ENCODE peak calls at places on chromosomes 4 and X, in nine cellular contexts. V, Y, P, N, L, S, K, E and O are unnamed samples.

GRCh38 chr4:72770708-72771107 is 201.7 kb upstream of the ADAMTS3 start:
- DNase-seq in Y (peak), N (no peak), L (no peak), P (no peak), V (no peak), S (no peak), E (no peak), K (no peak), O (no peak)

GRCh38 chrX:116240446-116240845 is 69.9 kb downstream of the AGTR2 start:
- DNase-seq in P (no peak), L (no peak), N (no peak), S (no peak), Y (no peak), E (no peak), V (no peak), K (no peak), O (no peak)

GRCh38 chr4:82138376-82138775 is 235.4 kb downstream of the HNRNPD start:
- DNase-seq in V (no peak), E (no peak), L (no peak), P (no peak), Y (no peak), K (no peak), S (no peak), N (no peak), O (no peak)

GRCh38 chrX:28498658-28499057 is 88.6 kb upstream of the IL1RAPL1 start:
- DNase-seq in V (no peak), Y (no peak), K (no peak), E (no peak), S (no peak), P (no peak), N (no peak), L (no peak), O (no peak)

GRCh38 chrX:2629316-2630168 is 61.6 kb upstream of the CD99 start:
- DNase-seq in Y (no peak), K (no peak), N (no peak), L (peak), S (no peak), V (no peak), E (no peak), P (no peak), O (no peak)

GRCh38 chr4:107392951-107393350 is 327.1 kb downstream of the PAPSS1 start:
- DNase-seq in P (no peak), E (no peak), K (peak), N (no peak), L (peak), V (no peak), S (no peak), Y (no peak), O (no peak)

GRCh38 chr4:172809319-172809718 is 359.3 kb upstream of the GALNT7 start:
- DNase-seq in V (peak), E (no peak), N (no peak), Y (no peak), K (no peak), P (no peak), S (peak), L (no peak), O (no peak)

GRCh38 chr4:47945930-47946726 is 31.7 kb upstream of the NFXL1 start:
- DNase-seq in K (no peak), Y (no peak), V (no peak), P (no peak), L (no peak), N (no peak), S (no peak), E (no peak), O (no peak)

GRCh38 chrX:155767101-155767878 is 113.9 kb upstream of the VAMP7 start:
- DNase-seq in V (peak), E (peak), S (peak), N (peak), P (peak), L (no peak), K (peak), Y (peak), O (no peak)

DNA sequence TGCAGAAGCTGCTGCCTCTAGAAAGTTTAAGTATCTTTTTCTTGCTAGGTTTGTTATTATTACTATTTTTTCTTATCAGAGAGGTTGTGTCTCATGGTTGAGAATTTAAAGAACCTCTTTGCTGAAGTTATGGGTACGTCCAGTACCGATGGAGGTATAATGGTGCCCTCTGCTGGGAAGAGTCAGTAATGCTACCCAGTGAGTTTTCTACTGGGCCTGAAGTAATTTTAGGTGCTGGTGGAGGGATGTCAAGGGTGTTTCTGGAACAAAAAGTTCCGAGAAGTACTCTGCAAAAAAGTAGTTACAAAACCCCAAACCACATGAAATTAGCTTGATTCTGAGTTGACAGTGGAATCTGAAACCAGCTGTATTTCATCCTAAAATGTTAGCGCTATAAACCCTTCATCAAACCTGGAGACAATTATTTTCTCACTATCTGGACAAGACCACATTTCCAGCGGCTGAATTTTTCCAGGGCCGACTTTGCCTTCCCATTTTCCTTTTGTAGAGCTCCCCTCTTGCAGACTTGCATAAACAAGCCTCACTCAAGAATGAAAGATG is 102.5 kb upstream of the MID1 start:
- DNase-seq in S (peak), L (peak), Y (no peak), V (peak), N (peak), P (peak), K (peak), E (peak), O (no peak)
- TF ChIP-seq CTCF in S (peak), L (peak), Y (peak), V (peak), N (peak), P (peak), K (peak), E (peak), O (peak)

DNA sequence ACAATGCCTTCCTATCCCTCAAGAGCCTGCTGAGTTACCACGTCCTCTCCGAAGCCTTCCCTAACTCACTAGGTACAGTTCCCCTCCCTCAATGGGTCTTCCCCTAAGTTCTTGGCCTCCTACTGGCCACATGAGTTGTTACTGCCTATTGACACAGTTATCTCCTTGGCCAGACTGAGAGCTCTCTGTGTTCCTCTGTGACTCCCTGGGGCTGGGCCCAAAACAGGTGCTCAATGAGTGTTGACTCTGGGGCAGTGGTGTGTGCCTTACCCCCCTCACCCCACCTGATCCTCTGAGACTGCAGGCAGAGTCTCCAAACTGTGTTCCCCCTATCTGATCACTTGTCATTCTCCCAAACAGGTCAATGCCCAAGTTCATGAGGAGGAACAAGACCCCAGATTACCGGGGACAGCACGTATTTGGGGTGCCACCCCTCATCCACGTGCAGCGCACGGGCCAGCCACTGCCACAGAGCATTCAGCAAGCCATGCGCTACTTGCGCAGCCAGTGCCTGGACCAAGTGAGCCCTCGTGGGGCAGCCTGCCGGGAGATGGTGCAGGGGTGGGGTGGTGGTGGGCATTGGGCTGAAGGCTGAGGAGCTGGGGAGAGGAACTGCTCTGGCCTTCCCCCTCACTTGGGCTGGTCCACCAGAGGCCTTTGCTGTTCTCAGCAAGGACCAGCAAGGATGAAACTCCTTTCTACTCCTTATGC is 72.6 kb downstream of the STARD8 start:
- DNase-seq in Y (no peak), K (no peak), N (no peak), L (no peak), S (no peak), V (no peak), E (peak), P (peak), O (no peak)
- TF ChIP-seq CTCF in Y (no peak), K (peak), N (no peak), L (no peak), S (peak), V (peak), E (peak), P (peak), O (peak)

DNA sequence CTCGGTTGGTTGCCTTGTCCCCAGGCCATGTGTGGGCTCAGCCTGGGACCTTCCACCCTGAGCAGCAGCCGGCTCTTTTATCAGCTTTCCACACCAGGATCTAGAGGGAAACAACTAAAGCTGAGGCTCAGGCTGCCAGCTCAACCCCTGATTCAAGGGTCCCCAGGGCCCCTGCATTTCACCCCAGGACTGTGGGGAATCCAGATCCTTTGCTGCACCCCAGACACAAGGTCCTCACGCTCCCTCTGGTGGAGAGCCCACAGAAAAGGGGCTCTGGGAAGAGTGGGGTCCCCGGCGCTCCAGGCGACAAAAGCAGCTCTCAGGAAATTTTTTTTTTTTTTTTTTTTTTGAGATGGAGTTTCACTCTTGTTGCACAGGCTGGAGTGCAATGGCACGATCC is 64.3 kb downstream of the ZFYVE28 start:
- DNase-seq in V (no peak), S (no peak), Y (no peak), K (no peak), P (peak), L (no peak), N (peak), E (peak), O (no peak)
- TF ChIP-seq CTCF in V (no peak), S (peak), Y (peak), K (peak), P (peak), L (peak), N (no peak), E (no peak), O (peak)

GRCh38 chrX:24498975-24499374 is 33.9 kb downstream of the PDK3 start:
- DNase-seq in E (no peak), Y (no peak), K (no peak), S (no peak), N (no peak), P (peak), L (peak), V (no peak), O (no peak)

GRCh38 chrX:24495700-24496099 is 30.6 kb downstream of the PDK3 start:
- DNase-seq in N (no peak), P (no peak), K (no peak), Y (no peak), E (no peak), S (no peak), V (no peak), L (no peak), O (no peak)

GRCh38 chrX:24494544-24495113 is 29.5 kb downstream of the PDK3 start:
- DNase-seq in S (no peak), E (peak), N (no peak), K (peak), L (no peak), Y (peak), V (no peak), P (no peak), O (no peak)

GRCh38 chrX:24493740-24494543 is 28.9 kb downstream of the PDK3 start:
- DNase-seq in K (no peak), L (no peak), N (no peak), Y (no peak), V (no peak), E (no peak), P (no peak), S (no peak), O (no peak)

GRCh38 chrX:24498181-24498580 is 33.1 kb downstream of the PDK3 start:
- DNase-seq in Y (no peak), V (peak), K (no peak), E (peak), N (no peak), L (peak), P (peak), S (no peak), O (no peak)
- TF ChIP-seq CTCF in Y (no peak), V (no peak), K (no peak), E (peak), N (peak), L (peak), P (no peak), S (peak), O (peak)

GRCh38 chrX:32483534-32484136 is 727.7 kb downstream of the DMD start:
- DNase-seq in E (no peak), K (no peak), Y (no peak), S (no peak), N (no peak), V (no peak), L (no peak), P (peak), O (no peak)
- TF ChIP-seq CTCF in E (no peak), K (no peak), Y (no peak), S (peak), N (no peak), V (peak), L (no peak), P (no peak), O (peak)

GRCh38 chr4:102268355-102268754 is 76.9 kb downstream of the SLC39A8 start:
- DNase-seq in S (no peak), L (no peak), N (no peak), V (no peak), E (no peak), Y (no peak), P (no peak), K (no peak), O (no peak)

GRCh38 chr4:102259702-102260101 is 85.6 kb downstream of the SLC39A8 start:
- DNase-seq in Y (no peak), K (no peak), P (no peak), N (no peak), S (no peak), V (no peak), E (no peak), L (no peak), O (no peak)

GRCh38 chr4:102259081-102259480 is 86.2 kb downstream of the SLC39A8 start:
- DNase-seq in N (no peak), P (no peak), E (no peak), V (no peak), K (no peak), Y (no peak), S (no peak), L (no peak), O (no peak)

GRCh38 chr4:102263024-102263787 is 82.1 kb downstream of the SLC39A8 start:
- DNase-seq in S (no peak), N (no peak), Y (no peak), V (no peak), L (peak), P (peak), K (no peak), E (no peak), O (no peak)
- TF ChIP-seq CTCF in S (peak), N (peak), Y (peak), V (peak), L (peak), P (peak), K (peak), E (peak), O (peak)

GRCh38 chrX:134717698-134718328 is 59.5 kb upstream of the PLAC1 start:
- DNase-seq in E (no peak), Y (no peak), V (no peak), L (no peak), K (no peak), P (peak), N (no peak), S (no peak), O (no peak)

GRCh38 chrX:134716620-134717012 is 58.3 kb upstream of the PLAC1 start:
- DNase-seq in Y (no peak), V (no peak), E (no peak), N (no peak), K (no peak), P (no peak), S (no peak), L (no peak), O (no peak)

GRCh38 chrX:134715930-134716619 is 57.8 kb upstream of the PLAC1 start:
- DNase-seq in E (no peak), V (peak), N (no peak), K (no peak), Y (no peak), L (no peak), S (no peak), P (no peak), O (peak)

GRCh38 chrX:134721766-134722532 is 63.7 kb upstream of the PLAC1 start:
- DNase-seq in N (no peak), V (no peak), P (no peak), Y (no peak), L (no peak), S (no peak), K (no peak), E (no peak), O (no peak)

DNA sequence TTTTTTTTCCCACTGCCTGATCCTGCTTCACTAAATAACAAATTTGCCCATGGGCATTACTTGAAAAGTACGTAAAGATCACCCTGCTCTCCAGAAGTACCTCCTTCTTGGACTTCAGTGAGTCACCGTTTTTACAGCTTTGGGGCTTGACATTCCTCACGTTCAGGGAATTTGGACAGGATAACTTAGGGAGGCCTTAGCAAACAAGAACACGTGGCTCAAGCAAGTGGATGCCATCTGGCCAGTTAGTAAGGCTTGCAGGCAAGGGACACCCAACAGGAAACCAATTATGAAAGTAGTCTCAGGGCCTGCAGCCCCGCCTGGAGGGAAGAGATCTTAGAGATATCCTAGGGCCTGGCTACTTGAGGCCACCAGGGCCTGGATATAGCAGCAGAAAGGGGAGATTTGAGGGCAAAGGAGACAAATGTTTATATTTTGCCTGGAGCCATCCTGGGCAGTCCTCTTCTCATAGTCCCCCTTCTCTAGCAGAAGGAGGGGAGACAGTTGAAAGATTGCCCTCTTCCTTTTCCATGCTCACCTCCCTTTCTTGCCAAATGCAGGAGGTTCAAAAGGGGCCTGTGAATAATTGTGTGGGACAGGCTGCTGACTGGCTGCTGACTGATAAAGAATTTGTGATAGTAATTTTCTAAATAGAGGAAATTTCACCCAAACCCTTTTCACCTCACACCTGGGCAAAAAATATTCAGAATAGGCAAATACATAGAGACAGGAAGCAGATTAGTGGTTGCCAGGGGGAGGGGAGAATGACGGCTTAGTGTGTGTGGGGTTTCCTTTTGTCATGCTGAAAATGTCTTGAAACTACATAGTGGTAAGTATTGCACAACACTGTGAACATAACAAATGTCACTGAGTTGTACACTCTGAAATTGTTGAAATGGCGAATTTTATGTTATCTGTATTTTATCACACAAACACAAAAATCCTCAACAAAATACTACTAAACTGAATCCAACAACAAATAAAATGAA is 60.4 kb upstream of the PLAC1 start:
- DNase-seq in K (peak), P (peak), L (peak), E (peak), Y (peak), S (no peak), V (no peak), N (no peak), O (no peak)
- TF ChIP-seq CTCF in K (peak), P (no peak), L (no peak), E (no peak), Y (peak), S (no peak), V (no peak), N (no peak), O (no peak)

DNA sequence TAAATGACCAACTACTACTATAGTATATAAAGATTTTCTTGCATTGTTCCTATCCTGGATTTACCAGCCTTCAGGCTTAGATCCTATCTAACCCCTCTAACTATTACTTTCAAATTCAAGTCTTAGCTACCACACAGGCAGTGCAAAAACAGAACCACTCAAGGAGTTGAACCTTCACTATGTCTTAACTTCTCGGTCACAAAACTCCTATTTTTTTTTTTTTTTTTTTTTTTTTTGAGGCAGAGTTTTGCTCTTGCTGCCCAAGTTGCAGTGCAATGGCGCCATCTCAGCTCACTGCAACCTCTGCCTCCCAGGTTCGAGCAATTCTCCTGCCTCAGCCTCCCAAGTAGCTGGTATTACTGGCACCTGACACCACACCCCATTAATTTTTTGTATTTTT is 6.3 kb upstream of the FAM200B start:
- DNase-seq in V (no peak), K (no peak), L (peak), N (no peak), E (no peak), Y (no peak), P (no peak), S (no peak), O (no peak)
- TF ChIP-seq CTCF in V (no peak), K (no peak), L (no peak), N (no peak), E (no peak), Y (no peak), P (no peak), S (no peak), O (no peak)